ENCODE peak calls at places on chromosome 9, in ten cellular contexts. B is transverse colon, U is fibroblast of lung, H is OCI-LY7, L is aorta, P is adrenal gland, M is mucosa of descending colon, W is GM23248, O is right lobe of liver, E is right atrium auricular region. N is an unnamed sample. For H3K4me1, the result is how much of the 10 kb centered on the place peaks cover.

GRCh38 chr9:120723547-120723946 is 9.3 kb upstream of the MEGF9 start:
- DNase-seq in B (no peak), U (peak), H (no peak), L (no peak), P (peak), M (no peak), W (peak), O (no peak), E (no peak), N (no peak)

GRCh38 chr9:70411141-70411929 is 3.1 kb downstream of the KLF9 start:
- DNase-seq in B (peak), U (peak), H (no peak), L (peak), P (peak), M (peak), W (peak), O (peak), E (peak), N (no peak)

GRCh38 chr9:114124666-114125580 is 25.8 kb upstream of the KIF12 start:
- DNase-seq in B (no peak), U (no peak), H (no peak), L (no peak), P (no peak), M (no peak), W (no peak), O (no peak), E (no peak), N (no peak)

GRCh38 chr9:134293576-134294227 is 32.6 kb upstream of the RXRA start:
- DNase-seq in B (no peak), U (peak), H (no peak), L (peak), P (no peak), M (no peak), W (peak), O (peak), E (no peak), N (no peak)

GRCh38 chr9:81557957-81558791 is 131.2 kb downstream of the TLE1 start:
- DNase-seq in B (no peak), U (peak), H (no peak), L (no peak), P (no peak), M (no peak), W (peak), O (no peak), E (no peak), N (no peak)

GRCh38 chr9:97853844-97854695 is 1.0 kb downstream of the FOXE1 start:
- DNase-seq in B (no peak), U (peak), H (peak), L (no peak), P (no peak), M (peak), W (peak), O (no peak), E (no peak), N (peak)

GRCh38 chr9:99427252-99427651 is 205.2 kb downstream of the SEC61B start:
- DNase-seq in B (no peak), U (no peak), H (no peak), L (no peak), P (no peak), M (no peak), W (no peak), O (no peak), E (no peak), N (no peak)

GRCh38 chr9:5425006-5425628 is 12.6 kb downstream of the PLGRKT start:
- DNase-seq in B (no peak), U (peak), H (peak), L (no peak), P (no peak), M (no peak), W (peak), O (no peak), E (no peak), N (peak)

GRCh38 chr9:111431684-111432083 is 52.5 kb downstream of the ECPAS start:
- DNase-seq in B (no peak), U (peak), H (no peak), L (no peak), P (no peak), M (no peak), W (no peak), O (no peak), E (no peak), N (no peak)

GRCh38 chr9:14311940-14312572 is 1.9 kb downstream of the NFIB start:
- DNase-seq in B (no peak), U (peak), H (no peak), L (no peak), P (no peak), M (no peak), W (no peak), O (no peak), E (no peak), N (no peak)

GRCh38 chr9:27671591-27671990 is 98.3 kb upstream of the C9orf72 start:
- DNase-seq in B (no peak), U (peak), H (no peak), L (no peak), P (no peak), M (no peak), W (no peak), O (no peak), E (no peak), N (no peak)

GRCh38 chr9:85421641-85422040 is 320.1 kb downstream of the AGTPBP1 start:
- DNase-seq in B (no peak), U (no peak), H (no peak), L (no peak), P (no peak), M (no peak), W (peak), O (no peak), E (no peak), N (no peak)

GRCh38 chr9:36191290-36191645 is 547 bp downstream of the CLTA start:
- DNase-seq in B (peak), U (peak), H (peak), L (no peak), P (peak), M (peak), W (peak), O (no peak), E (no peak), N (peak)

GRCh38 chr9:93270976-93271375 is 87.0 kb downstream of the WNK2 start:
- DNase-seq in B (no peak), U (no peak), H (peak), L (no peak), P (no peak), M (no peak), W (no peak), O (no peak), E (no peak), N (no peak)

GRCh38 chr9:4042966-4043365 is 256.9 kb downstream of the GLIS3 start:
- DNase-seq in B (no peak), U (no peak), H (no peak), L (no peak), P (no peak), M (no peak), W (no peak), O (no peak), E (no peak), N (no peak)

GRCh38 chr9:99173570-99174504 is 47.9 kb downstream of the ALG2 start:
- DNase-seq in B (no peak), U (no peak), H (no peak), L (no peak), P (no peak), M (no peak), W (no peak), O (no peak), E (no peak), N (no peak)

GRCh38 chr9:3569529-3569928 is 43.7 kb upstream of the RFX3 start:
- DNase-seq in B (no peak), U (no peak), H (no peak), L (no peak), P (no peak), M (no peak), W (no peak), O (no peak), E (no peak), N (no peak)

GRCh38 chr9:82091610-82092009 is 103.0 kb downstream of the SPATA31D1 start:
- DNase-seq in B (no peak), U (no peak), H (peak), L (no peak), P (no peak), M (no peak), W (no peak), O (no peak), E (no peak), N (no peak)

GRCh38 chr9:76255781-76256455 is 138.3 kb downstream of the RFK start:
- DNase-seq in B (peak), U (peak), H (no peak), L (no peak), P (peak), M (peak), W (peak), O (no peak), E (peak), N (no peak)

GRCh38 chr9:99730063-99730462 is 91.6 kb upstream of the NR4A3 start:
- DNase-seq in B (no peak), U (no peak), H (no peak), L (no peak), P (no peak), M (no peak), W (no peak), O (no peak), E (no peak), N (no peak)

GRCh38 chr9:84206801-84207200 is 133.8 kb downstream of the SLC28A3 start:
- DNase-seq in B (no peak), U (no peak), H (no peak), L (no peak), P (no peak), M (no peak), W (no peak), O (no peak), E (no peak), N (no peak)

GRCh38 chr9:71990466-71990865 is 69.9 kb downstream of the C9orf57 start:
- DNase-seq in B (no peak), U (no peak), H (no peak), L (no peak), P (no peak), M (no peak), W (peak), O (no peak), E (no peak), N (no peak)

GRCh38 chr9:112914524-112914923 is 23.8 kb upstream of the SLC46A2 start:
- DNase-seq in B (no peak), U (no peak), H (no peak), L (no peak), P (peak), M (no peak), W (peak), O (no peak), E (no peak), N (no peak)

GRCh38 chr9:134996591-134997530 is 79.1 kb upstream of the FCN1 start:
- DNase-seq in B (no peak), U (no peak), H (no peak), L (peak), P (no peak), M (no peak), W (no peak), O (no peak), E (no peak), N (no peak)

GRCh38 chr9:92176068-92176799 is 61.0 kb upstream of the SPTLC1 start:
- DNase-seq in B (no peak), U (no peak), H (peak), L (no peak), P (no peak), M (no peak), W (peak), O (no peak), E (no peak), N (no peak)

GRCh38 chr9:72772641-72773040 is 180.2 kb downstream of the ALDH1A1 start:
- DNase-seq in B (no peak), U (peak), H (no peak), L (no peak), P (no peak), M (no peak), W (peak), O (no peak), E (no peak), N (no peak)

GRCh38 chr9:107730691-107731090 is 241.1 kb upstream of the KLF4 start:
- DNase-seq in B (no peak), U (no peak), H (no peak), L (no peak), P (no peak), M (no peak), W (no peak), O (no peak), E (no peak), N (no peak)

GRCh38 chr9:78811562-78812276 is 514.8 kb downstream of the PSAT1 start:
- DNase-seq in B (no peak), U (peak), H (no peak), L (no peak), P (no peak), M (no peak), W (peak), O (no peak), E (no peak), N (no peak)

GRCh38 chr9:130305381-130305780 is 39.8 kb downstream of the HMCN2 start:
- DNase-seq in B (no peak), U (no peak), H (no peak), L (no peak), P (no peak), M (no peak), W (peak), O (no peak), E (no peak), N (no peak)

GRCh38 chr9:124180557-124180956 is 77.2 kb upstream of the NEK6 start:
- DNase-seq in B (peak), U (peak), H (no peak), L (no peak), P (peak), M (peak), W (peak), O (no peak), E (no peak), N (no peak)

GRCh38 chr9:121785673-121786542 is 134.5 kb downstream of the DAB2IP start:
- DNase-seq in B (peak), U (no peak), H (no peak), L (peak), P (no peak), M (no peak), W (no peak), O (no peak), E (no peak), N (no peak)

GRCh38 chr9:122158202-122158601 is 1.4 kb downstream of the NDUFA8 start:
- DNase-seq in B (peak), U (peak), H (peak), L (no peak), P (peak), M (peak), W (peak), O (no peak), E (no peak), N (peak)

GRCh38 chr9:12554636-12555035 is 138.5 kb upstream of the TYRP1 start:
- DNase-seq in B (no peak), U (peak), H (no peak), L (no peak), P (no peak), M (no peak), W (peak), O (no peak), E (no peak), N (no peak)

DNA sequence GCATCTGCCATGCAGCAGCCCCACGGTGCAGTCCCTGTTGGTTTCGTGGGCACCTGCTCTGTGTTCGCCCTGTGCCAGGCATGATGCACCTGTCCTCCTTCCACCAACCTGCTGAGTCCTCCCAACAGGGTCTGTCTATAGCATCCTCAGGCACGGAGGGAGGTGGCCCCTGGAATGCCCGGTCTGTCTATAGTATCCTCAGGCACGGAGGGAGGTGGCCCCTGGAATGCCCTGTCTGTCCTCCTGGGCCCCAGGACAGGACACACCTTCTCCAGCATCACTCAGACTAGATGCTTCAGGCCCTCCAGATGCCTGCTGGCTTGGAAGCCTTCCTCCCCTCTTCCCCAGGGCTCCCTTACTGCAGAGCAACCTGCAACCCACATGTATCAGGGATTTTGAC is 9.9 kb upstream of the PHYHD1 start:
- DNase-seq in B (no peak), U (no peak), H (no peak), L (no peak), P (no peak), M (no peak), W (no peak), O (no peak), E (no peak), N (no peak)
- H3K4me1 ChIP-seq in B (under half), U (under half), H (under half), L (under half), P (under half), M (under half), W (under half), O (under half), E (under half), N (under half)

DNA sequence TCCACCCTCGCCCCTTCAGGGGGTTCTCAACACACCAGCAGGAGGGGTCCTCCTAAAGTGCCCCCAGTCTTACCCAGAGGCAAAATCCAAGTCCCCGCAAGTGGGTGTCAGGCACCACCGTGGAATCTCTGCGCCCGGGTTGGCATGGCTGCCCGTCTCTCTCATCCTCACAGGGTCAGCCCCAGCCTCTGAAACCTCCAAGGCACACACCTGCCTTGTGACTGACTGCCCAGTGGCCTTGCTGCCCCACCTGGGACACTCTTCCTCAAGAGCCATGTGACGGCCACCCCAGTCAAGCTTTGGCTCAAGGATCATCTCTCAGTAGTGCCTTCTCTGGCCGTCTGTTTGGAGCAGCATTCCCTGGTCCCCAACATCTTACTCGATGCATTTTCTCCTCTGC is 4.9 kb downstream of the FBP2 start:
- DNase-seq in B (no peak), U (no peak), H (no peak), L (no peak), P (no peak), M (no peak), W (no peak), O (no peak), E (no peak), N (no peak)
- H3K4me1 ChIP-seq in B (under half), U (under half), H (under half), L (under half), P (under half), M (under half), W (under half), O (under half), E (under half), N (under half)

GRCh38 chr9:18058564-18058963 is 415.4 kb upstream of the ADAMTSL1 start:
- DNase-seq in B (no peak), U (no peak), H (no peak), L (no peak), P (no peak), M (no peak), W (no peak), O (no peak), E (no peak), N (no peak)

GRCh38 chr9:18059447-18059846 is 414.5 kb upstream of the ADAMTSL1 start:
- DNase-seq in B (no peak), U (no peak), H (no peak), L (no peak), P (no peak), M (no peak), W (no peak), O (no peak), E (no peak), N (no peak)

GRCh38 chr9:18056993-18057369 is 417.0 kb upstream of the ADAMTSL1 start:
- DNase-seq in B (no peak), U (no peak), H (peak), L (no peak), P (no peak), M (no peak), W (no peak), O (no peak), E (no peak), N (no peak)

GRCh38 chr9:18059043-18059442 is 414.9 kb upstream of the ADAMTSL1 start:
- DNase-seq in B (no peak), U (no peak), H (no peak), L (no peak), P (no peak), M (no peak), W (no peak), O (no peak), E (no peak), N (no peak)

GRCh38 chr9:18056269-18056992 is 417.5 kb upstream of the ADAMTSL1 start:
- DNase-seq in B (no peak), U (no peak), H (no peak), L (no peak), P (no peak), M (no peak), W (no peak), O (no peak), E (no peak), N (no peak)
- H3K4me1 ChIP-seq in B (under half), U (under half), H (under half), L (under half), P (under half), M (under half), W (under half), O (under half), E (under half), N (under half)

GRCh38 chr9:127531676-127532075 is 80.4 kb downstream of the LRSAM1 start:
- DNase-seq in B (no peak), U (no peak), H (no peak), L (no peak), P (no peak), M (no peak), W (no peak), O (no peak), E (no peak), N (no peak)
- H3K4me1 ChIP-seq in B (under half), U (under half), H (under half), L (under half), P (under half), M (under half), W (under half), O (under half), E (under half), N (under half)

GRCh38 chr9:126478216-126478981 is 135.3 kb upstream of the LMX1B start:
- DNase-seq in B (no peak), U (no peak), H (no peak), L (no peak), P (no peak), M (no peak), W (no peak), O (peak), E (no peak), N (no peak)

GRCh38 chr9:126474786-126475485 is 138.8 kb upstream of the LMX1B start:
- DNase-seq in B (no peak), U (peak), H (no peak), L (no peak), P (no peak), M (no peak), W (peak), O (no peak), E (no peak), N (no peak)

GRCh38 chr9:126472931-126473330 is 140.8 kb upstream of the LMX1B start:
- DNase-seq in B (no peak), U (no peak), H (no peak), L (no peak), P (no peak), M (no peak), W (no peak), O (no peak), E (no peak), N (no peak)

GRCh38 chr9:126474201-126474765 is 139.4 kb upstream of the LMX1B start:
- DNase-seq in B (no peak), U (peak), H (no peak), L (no peak), P (no peak), M (no peak), W (peak), O (no peak), E (no peak), N (no peak)

GRCh38 chr9:126475933-126476555 is 137.7 kb upstream of the LMX1B start:
- DNase-seq in B (no peak), U (no peak), H (no peak), L (no peak), P (no peak), M (no peak), W (no peak), O (no peak), E (no peak), N (no peak)
- H3K4me1 ChIP-seq in B (under half), U (under half), H (under half), L (under half), P (under half), M (under half), W (under half), O (under half), E (under half), N (under half)

GRCh38 chr9:89408628-89409101 is 89.2 kb downstream of the SEMA4D start:
- DNase-seq in B (peak), U (no peak), H (no peak), L (no peak), P (peak), M (peak), W (no peak), O (no peak), E (no peak), N (peak)

GRCh38 chr9:89402695-89403427 is 84.6 kb downstream of the SECISBP2 start:
- DNase-seq in B (no peak), U (no peak), H (no peak), L (no peak), P (no peak), M (no peak), W (no peak), O (no peak), E (no peak), N (no peak)

GRCh38 chr9:89407070-89407469 is 88.8 kb downstream of the SECISBP2 start:
- DNase-seq in B (no peak), U (no peak), H (no peak), L (no peak), P (no peak), M (no peak), W (no peak), O (no peak), E (no peak), N (no peak)

GRCh38 chr9:89404074-89404473 is 85.8 kb downstream of the SECISBP2 start:
- DNase-seq in B (no peak), U (no peak), H (no peak), L (no peak), P (no peak), M (no peak), W (no peak), O (no peak), E (no peak), N (no peak)

GRCh38 chr9:89405832-89406231 is 87.5 kb downstream of the SECISBP2 start:
- DNase-seq in B (peak), U (no peak), H (peak), L (no peak), P (peak), M (peak), W (no peak), O (peak), E (no peak), N (no peak)
- H3K4me1 ChIP-seq in B (under half), U (under half), H (half or more), L (under half), P (under half), M (under half), W (under half), O (under half), E (under half), N (half or more)

N was measured in naive thymus-derived CD4-positive, alpha-beta T cell.